ENCODE peak calls at places on chromosomes 7 and 10, in eight cellular contexts. G is RWPE1, A is WTC11, L is GM12864, J is chondrocyte, Z is left ventricle myocardium inferior, W is GM13976, D is lower leg skin. T is an unnamed sample.

GRCh38 chr7:30751696-30752273 is at the start of gene INMT:
- DNase-seq in G (no peak), A (no peak), L (no peak), J (no peak), Z (peak), W (no peak), D (no peak), T (no peak)

GRCh38 chr7:26183545-26184282 is 16.8 kb downstream of the HNRNPA2B1 start:
- DNase-seq in G (no peak), A (no peak), L (no peak), J (no peak), Z (no peak), W (no peak), D (no peak), T (no peak)

GRCh38 chr7:17521437-17521836 is 223.0 kb downstream of the AHR start:
- DNase-seq in G (no peak), A (no peak), L (no peak), J (no peak), Z (no peak), W (no peak), D (no peak), T (no peak)

GRCh38 chr10:115944538-115944937 is 328.5 kb downstream of the GFRA1 start:
- DNase-seq in G (no peak), A (no peak), L (no peak), J (no peak), Z (no peak), W (no peak), D (no peak), T (no peak)

GRCh38 chr7:107958764-107959526 is 44.0 kb downstream of the LAMB1 start:
- DNase-seq in G (peak), A (no peak), L (no peak), J (no peak), Z (no peak), W (no peak), D (peak), T (no peak)

GRCh38 chr10:125014984-125015944 is 73.3 kb downstream of the ZRANB1 start:
- DNase-seq in G (no peak), A (no peak), L (no peak), J (no peak), Z (peak), W (no peak), D (no peak), T (peak)

GRCh38 chr10:124975977-124976514 is 34.1 kb downstream of the ZRANB1 start:
- DNase-seq in G (no peak), A (no peak), L (no peak), J (no peak), Z (no peak), W (no peak), D (no peak), T (peak)

GRCh38 chr7:80583901-80584300 is 54.5 kb upstream of the CD36 start:
- DNase-seq in G (no peak), A (no peak), L (no peak), J (no peak), Z (peak), W (no peak), D (no peak), T (no peak)

GRCh38 chr10:90652519-90652918 is 205.3 kb downstream of the HTR7 start:
- DNase-seq in G (peak), A (no peak), L (no peak), J (no peak), Z (no peak), W (no peak), D (no peak), T (no peak)

GRCh38 chr10:8614054-8614565 is 559.6 kb downstream of the GATA3 start:
- DNase-seq in G (no peak), A (no peak), L (no peak), J (no peak), Z (no peak), W (no peak), D (no peak), T (no peak)

GRCh38 chr7:148944935-148945934 is 61.1 kb upstream of the EZH2 start:
- DNase-seq in G (no peak), A (no peak), L (no peak), J (peak), Z (no peak), W (no peak), D (no peak), T (no peak)

GRCh38 chr10:111037868-111038267 is 39.0 kb upstream of the ADRA2A start:
- DNase-seq in G (peak), A (no peak), L (no peak), J (no peak), Z (no peak), W (no peak), D (no peak), T (no peak)

GRCh38 chr10:45627412-45628048 is 45.0 kb downstream of the ZFAND4 start:
- DNase-seq in G (no peak), A (no peak), L (no peak), J (no peak), Z (peak), W (no peak), D (no peak), T (no peak)

GRCh38 chr7:116984917-116985316 is 31.6 kb downstream of the ST7 start:
- DNase-seq in G (peak), A (no peak), L (no peak), J (no peak), Z (no peak), W (peak), D (no peak), T (no peak)

GRCh38 chr7:131604841-131605279 is 48.4 kb upstream of the PODXL start:
- DNase-seq in G (peak), A (no peak), L (no peak), J (no peak), Z (no peak), W (no peak), D (no peak), T (no peak)

GRCh38 chr7:46115410-46115809 is 194.3 kb upstream of the IGFBP3 start:
- DNase-seq in G (no peak), A (no peak), L (no peak), J (no peak), Z (no peak), W (no peak), D (no peak), T (no peak)

GRCh38 chr7:29883462-29884398 is 77.4 kb downstream of the WIPF3 start:
- DNase-seq in G (peak), A (peak), L (no peak), J (no peak), Z (no peak), W (no peak), D (no peak), T (no peak)

GRCh38 chr10:105974803-105975456 is 1189.6 kb downstream of the SORCS1 start:
- DNase-seq in G (peak), A (peak), L (no peak), J (no peak), Z (no peak), W (peak), D (no peak), T (no peak)

GRCh38 chr7:20402297-20403230 is 71.9 kb downstream of the ITGB8 start:
- DNase-seq in G (no peak), A (no peak), L (no peak), J (no peak), Z (no peak), W (no peak), D (no peak), T (no peak)

GRCh38 chr7:65475734-65476319 is 102.2 kb downstream of the ZNF92 start:
- DNase-seq in G (peak), A (no peak), L (peak), J (no peak), Z (no peak), W (peak), D (no peak), T (peak)

GRCh38 chr7:30274641-30275040 is 9.8 kb upstream of the ZNRF2 start:
- DNase-seq in G (no peak), A (no peak), L (no peak), J (no peak), Z (no peak), W (no peak), D (no peak), T (no peak)

GRCh38 chr10:3729397-3729796 is 55.6 kb downstream of the KLF6 start:
- DNase-seq in G (no peak), A (no peak), L (no peak), J (no peak), Z (no peak), W (no peak), D (no peak), T (no peak)

GRCh38 chr7:126203185-126203584 is 1049.6 kb downstream of the GRM8 start:
- DNase-seq in G (no peak), A (no peak), L (no peak), J (no peak), Z (no peak), W (no peak), D (no peak), T (no peak)

GRCh38 chr7:57505176-57505575 is 55.2 kb downstream of the ZNF716 start:
- DNase-seq in G (no peak), A (no peak), L (no peak), J (no peak), Z (no peak), W (no peak), D (no peak), T (no peak)

GRCh38 chr7:120554960-120555571 is 282.1 kb downstream of the KCND2 start:
- DNase-seq in G (peak), A (peak), L (peak), J (no peak), Z (no peak), W (peak), D (no peak), T (peak)

GRCh38 chr10:75355706-75356105 is 45.9 kb downstream of the ZNF503 start:
- DNase-seq in G (no peak), A (no peak), L (no peak), J (no peak), Z (no peak), W (no peak), D (no peak), T (no peak)

GRCh38 chr7:90163534-90163933 is 9.3 kb downstream of the STEAP1 start:
- DNase-seq in G (no peak), A (no peak), L (no peak), J (no peak), Z (no peak), W (no peak), D (no peak), T (no peak)

GRCh38 chr7:95687759-95688343 is 84.5 kb upstream of the DYNC1I1 start:
- DNase-seq in G (no peak), A (no peak), L (no peak), J (no peak), Z (no peak), W (no peak), D (no peak), T (no peak)

GRCh38 chr10:11472158-11472753 is 139.2 kb downstream of the USP6NL start:
- DNase-seq in G (peak), A (peak), L (peak), J (no peak), Z (peak), W (peak), D (no peak), T (peak)

GRCh38 chr7:99355098-99355497 is 19.4 kb upstream of the ARPC1B start:
- DNase-seq in G (no peak), A (no peak), L (no peak), J (peak), Z (no peak), W (no peak), D (peak), T (no peak)

GRCh38 chr10:58351616-58352578 is 17.1 kb downstream of the UBE2D1 start:
- DNase-seq in G (no peak), A (no peak), L (no peak), J (no peak), Z (no peak), W (no peak), D (no peak), T (no peak)

GRCh38 chr10:97168645-97169044 is 17.1 kb downstream of the SLIT1 start:
- DNase-seq in G (no peak), A (no peak), L (no peak), J (no peak), Z (no peak), W (no peak), D (no peak), T (no peak)

GRCh38 chr7:115782716-115783460 is 247.7 kb downstream of the TFEC start:
- DNase-seq in G (no peak), A (no peak), L (no peak), J (no peak), Z (no peak), W (no peak), D (no peak), T (no peak)

GRCh38 chr7:88104732-88105131 is 115.1 kb downstream of the SRI start:
- DNase-seq in G (no peak), A (no peak), L (no peak), J (no peak), Z (no peak), W (no peak), D (no peak), T (no peak)

GRCh38 chr7:12423355-12423994 is 19.8 kb upstream of the VWDE start:
- DNase-seq in G (peak), A (no peak), L (no peak), J (no peak), Z (no peak), W (no peak), D (no peak), T (no peak)

GRCh38 chr10:44333511-44333910 is 51.4 kb downstream of the CXCL12 start:
- DNase-seq in G (no peak), A (no peak), L (no peak), J (no peak), Z (no peak), W (no peak), D (peak), T (no peak)

GRCh38 chr7:35003679-35004278 is 33.5 kb downstream of the DPY19L1 start:
- DNase-seq in G (peak), A (no peak), L (no peak), J (no peak), Z (no peak), W (no peak), D (no peak), T (no peak)

GRCh38 chr7:149459540-149460433 is 1.1 kb downstream of the ZNF777 start:
- DNase-seq in G (peak), A (no peak), L (no peak), J (no peak), Z (no peak), W (peak), D (no peak), T (peak)

GRCh38 chr10:121375201-121375600 is 223.0 kb downstream of the FGFR2 start:
- DNase-seq in G (no peak), A (no peak), L (no peak), J (no peak), Z (no peak), W (no peak), D (no peak), T (no peak)
- TF ChIP-seq CTCF in G (no peak), A (no peak), L (no peak), J (no peak), Z (no peak), W (no peak), D (no peak), T (no peak)

DNA sequence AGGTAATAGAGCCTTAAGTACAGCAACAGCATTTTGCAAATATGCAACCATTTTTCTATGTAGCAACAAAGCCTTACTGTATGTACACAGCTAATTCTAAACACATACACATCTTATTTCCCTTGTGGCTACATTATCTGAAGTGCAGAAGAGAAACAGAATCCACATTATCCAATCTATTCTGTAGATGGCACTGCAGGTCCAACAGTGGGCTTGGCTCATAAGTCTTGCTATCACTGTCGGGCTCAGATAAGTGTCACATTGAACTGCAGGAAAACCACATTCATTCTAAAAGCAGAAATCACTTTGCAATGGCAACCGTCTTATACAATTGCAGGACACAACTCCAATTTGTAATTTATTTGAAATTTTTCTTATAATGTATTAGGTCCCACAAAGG is 109.8 kb upstream of the NOBOX start:
- DNase-seq in G (peak), A (no peak), L (no peak), J (no peak), Z (no peak), W (no peak), D (no peak), T (peak)
- TF ChIP-seq CTCF in G (no peak), A (no peak), L (peak), J (peak), Z (peak), W (peak), D (no peak), T (no peak)

GRCh38 chr7:28749673-28750072 is 208.5 kb downstream of the TRIL start:
- DNase-seq in G (no peak), A (no peak), L (no peak), J (no peak), Z (no peak), W (no peak), D (no peak), T (no peak)

GRCh38 chr7:28755255-28755654 is 202.9 kb downstream of the TRIL start:
- DNase-seq in G (peak), A (no peak), L (no peak), J (no peak), Z (no peak), W (no peak), D (no peak), T (no peak)

GRCh38 chr7:28758186-28758585 is 199.9 kb downstream of the TRIL start:
- DNase-seq in G (no peak), A (no peak), L (no peak), J (no peak), Z (no peak), W (no peak), D (no peak), T (no peak)

GRCh38 chr7:28750981-28751380 is 207.1 kb downstream of the TRIL start:
- DNase-seq in G (no peak), A (no peak), L (no peak), J (no peak), Z (no peak), W (no peak), D (no peak), T (no peak)

GRCh38 chr7:28754027-28754426 is 204.1 kb downstream of the TRIL start:
- DNase-seq in G (no peak), A (no peak), L (no peak), J (no peak), Z (no peak), W (peak), D (no peak), T (no peak)
- TF ChIP-seq CTCF in G (no peak), A (no peak), L (no peak), J (no peak), Z (no peak), W (no peak), D (no peak), T (no peak)

GRCh38 chr7:27345964-27346363 is 103.4 kb downstream of the EVX1 start:
- DNase-seq in G (no peak), A (no peak), L (no peak), J (no peak), Z (no peak), W (no peak), D (no peak), T (no peak)

GRCh38 chr7:27343804-27344203 is 101.2 kb downstream of the EVX1 start:
- DNase-seq in G (no peak), A (no peak), L (no peak), J (no peak), Z (no peak), W (no peak), D (no peak), T (no peak)

GRCh38 chr7:27345164-27345887 is 102.7 kb downstream of the EVX1 start:
- DNase-seq in G (no peak), A (no peak), L (no peak), J (no peak), Z (no peak), W (no peak), D (no peak), T (no peak)

GRCh38 chr7:27347261-27347610 is 104.6 kb downstream of the EVX1 start:
- DNase-seq in G (no peak), A (no peak), L (no peak), J (no peak), Z (no peak), W (no peak), D (no peak), T (no peak)

GRCh38 chr7:27346531-27347260 is 104.1 kb downstream of the EVX1 start:
- DNase-seq in G (peak), A (no peak), L (no peak), J (no peak), Z (no peak), W (no peak), D (no peak), T (no peak)
- TF ChIP-seq CTCF in G (no peak), A (no peak), L (no peak), J (no peak), Z (no peak), W (no peak), D (no peak), T (no peak)

DNA sequence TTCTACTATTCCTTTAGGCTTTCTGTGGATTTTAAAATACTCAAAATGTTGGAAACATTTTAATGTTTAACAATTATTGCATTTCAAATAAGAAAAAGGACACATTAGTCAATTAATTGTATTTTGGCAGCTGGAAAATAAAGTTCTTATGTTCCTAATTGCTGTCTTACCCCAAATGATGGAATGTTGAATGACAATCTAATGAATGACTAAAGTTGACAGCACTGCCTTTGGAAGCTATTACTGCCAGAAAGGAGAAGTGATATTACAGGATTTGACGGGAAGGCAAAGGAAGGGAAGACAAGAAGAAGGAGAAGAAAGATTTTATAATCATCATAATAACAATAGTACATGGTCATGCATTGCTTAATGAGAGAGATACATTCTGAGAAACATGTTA is 23.4 kb upstream of the TMEM229A start:
- DNase-seq in G (no peak), A (no peak), L (no peak), J (no peak), Z (no peak), W (no peak), D (no peak), T (no peak)
- TF ChIP-seq CTCF in G (no peak), A (no peak), L (no peak), J (no peak), Z (no peak), W (no peak), D (no peak), T (no peak)

GRCh38 chr7:5453566-5454075 is 30.0 kb upstream of the TNRC18 start:
- DNase-seq in G (no peak), A (no peak), L (no peak), J (no peak), Z (no peak), W (no peak), D (no peak), T (no peak)

GRCh38 chr7:5456420-5456819 is 32.8 kb upstream of the TNRC18 start:
- DNase-seq in G (no peak), A (no peak), L (no peak), J (no peak), Z (no peak), W (no peak), D (no peak), T (no peak)

GRCh38 chr7:5454485-5454884 is 30.9 kb upstream of the TNRC18 start:
- DNase-seq in G (no peak), A (no peak), L (no peak), J (no peak), Z (no peak), W (no peak), D (no peak), T (no peak)

GRCh38 chr7:5455581-5456222 is 32.1 kb upstream of the TNRC18 start:
- DNase-seq in G (no peak), A (no peak), L (no peak), J (no peak), Z (no peak), W (no peak), D (no peak), T (no peak)

DNA sequence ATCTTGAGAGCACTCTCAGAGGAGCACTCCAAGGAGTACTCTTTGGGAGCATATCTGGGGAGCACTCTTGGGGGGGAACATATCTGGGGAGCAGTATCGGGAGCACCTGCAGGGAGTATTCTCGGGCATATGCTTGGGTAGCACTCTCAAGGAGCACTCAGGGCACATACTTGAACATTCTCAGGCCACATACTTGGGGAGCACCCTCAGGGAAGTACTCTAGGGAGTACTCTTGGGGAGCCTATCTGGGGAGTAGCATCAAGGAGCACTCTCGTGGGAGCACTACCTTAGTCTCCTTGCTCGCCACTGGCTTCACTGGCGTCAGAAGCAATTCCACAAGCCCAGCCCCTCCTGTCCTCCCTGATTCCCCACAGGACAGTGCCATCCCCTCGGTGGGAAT is 31.5 kb upstream of the TNRC18 start:
- DNase-seq in G (no peak), A (no peak), L (no peak), J (no peak), Z (no peak), W (no peak), D (no peak), T (no peak)
- TF ChIP-seq CTCF in G (no peak), A (no peak), L (no peak), J (no peak), Z (no peak), W (no peak), D (no peak), T (no peak)